ENCODE peak calls at places on chromosomes 1 and 21, in ten cellular contexts. One of them, this sample, is unnamed.

GRCh38 chr1:56204206-56204605 is 375.2 kb downstream of the PLPP3 start:
- DNase-seq in right atrium auricular region: no peak
- DNase-seq in thoracic aorta: no peak
- DNase-seq in fibroblast of lung: no peak
- DNase-seq in WERI-Rb-1: no peak
- DNase-seq in type B pancreatic cell: no peak
- DNase-seq in endothelial cell: no peak
- DNase-seq in MCF 10A: no peak
- DNase-seq in A549: no peak
- DNase-seq in upper lobe of right lung: no peak
- DNase-seq in this sample: no peak

GRCh38 chr1:17525996-17526686 is 13.4 kb upstream of the ARHGEF10L start:
- DNase-seq in thoracic aorta: no peak
- DNase-seq in fibroblast of lung: no peak
- DNase-seq in A549: no peak
- DNase-seq in right atrium auricular region: no peak
- DNase-seq in endothelial cell: no peak
- DNase-seq in type B pancreatic cell: no peak
- DNase-seq in MCF 10A: no peak
- DNase-seq in WERI-Rb-1: no peak
- DNase-seq in upper lobe of right lung: no peak
- DNase-seq in this sample: no peak

GRCh38 chr1:10107985-10108663 is 75.4 kb downstream of the UBE4B start:
- DNase-seq in right atrium auricular region: no peak
- DNase-seq in A549: no peak
- DNase-seq in upper lobe of right lung: no peak
- DNase-seq in endothelial cell: no peak
- DNase-seq in thoracic aorta: no peak
- DNase-seq in WERI-Rb-1: no peak
- DNase-seq in MCF 10A: peak; percentile 63
- DNase-seq in fibroblast of lung: peak; percentile 98
- DNase-seq in type B pancreatic cell: no peak
- DNase-seq in this sample: no peak

GRCh38 chr1:213474054-213474453 is 423.0 kb downstream of the RPS6KC1 start:
- DNase-seq in type B pancreatic cell: no peak
- DNase-seq in MCF 10A: peak; percentile 36
- DNase-seq in fibroblast of lung: no peak
- DNase-seq in A549: no peak
- DNase-seq in upper lobe of right lung: no peak
- DNase-seq in WERI-Rb-1: no peak
- DNase-seq in endothelial cell: no peak
- DNase-seq in thoracic aorta: no peak
- DNase-seq in right atrium auricular region: no peak
- DNase-seq in this sample: no peak

GRCh38 chr1:21669287-21670058 is at the start of gene RAP1GAP:
- DNase-seq in thoracic aorta: no peak
- DNase-seq in type B pancreatic cell: no peak
- DNase-seq in fibroblast of lung: no peak
- DNase-seq in A549: no peak
- DNase-seq in right atrium auricular region: no peak
- DNase-seq in WERI-Rb-1: peak; percentile 47
- DNase-seq in endothelial cell: peak; percentile 31
- DNase-seq in upper lobe of right lung: peak; percentile 78
- DNase-seq in MCF 10A: no peak
- DNase-seq in this sample: peak; percentile 82

GRCh38 chr1:240242601-240243144 is 151.0 kb downstream of the FMN2 start:
- DNase-seq in MCF 10A: peak; percentile 96
- DNase-seq in A549: no peak
- DNase-seq in right atrium auricular region: no peak
- DNase-seq in WERI-Rb-1: no peak
- DNase-seq in endothelial cell: no peak
- DNase-seq in upper lobe of right lung: no peak
- DNase-seq in thoracic aorta: no peak
- DNase-seq in type B pancreatic cell: no peak
- DNase-seq in fibroblast of lung: peak; percentile 84
- DNase-seq in this sample: no peak

GRCh38 chr1:59765036-59765730 is 49.6 kb upstream of the HOOK1 start:
- DNase-seq in thoracic aorta: no peak
- DNase-seq in right atrium auricular region: no peak
- DNase-seq in fibroblast of lung: no peak
- DNase-seq in WERI-Rb-1: peak; percentile 82
- DNase-seq in upper lobe of right lung: no peak
- DNase-seq in endothelial cell: no peak
- DNase-seq in type B pancreatic cell: no peak
- DNase-seq in A549: no peak
- DNase-seq in MCF 10A: peak; percentile 65
- DNase-seq in this sample: no peak

GRCh38 chr1:85481688-85482087 is 16.7 kb upstream of the DDAH1 start:
- DNase-seq in type B pancreatic cell: no peak
- DNase-seq in endothelial cell: no peak
- DNase-seq in right atrium auricular region: no peak
- DNase-seq in A549: no peak
- DNase-seq in upper lobe of right lung: no peak
- DNase-seq in thoracic aorta: no peak
- DNase-seq in MCF 10A: no peak
- DNase-seq in fibroblast of lung: no peak
- DNase-seq in WERI-Rb-1: no peak
- DNase-seq in this sample: no peak

GRCh38 chr1:89974701-89975470 is 20.0 kb upstream of the ZNF326 start:
- DNase-seq in type B pancreatic cell: no peak
- DNase-seq in A549: no peak
- DNase-seq in endothelial cell: no peak
- DNase-seq in fibroblast of lung: peak; percentile 90
- DNase-seq in right atrium auricular region: no peak
- DNase-seq in upper lobe of right lung: no peak
- DNase-seq in thoracic aorta: no peak
- DNase-seq in WERI-Rb-1: no peak
- DNase-seq in MCF 10A: peak; percentile 57
- DNase-seq in this sample: no peak

GRCh38 chr1:214440219-214440965 is 111.0 kb downstream of the PTPN14 start:
- DNase-seq in A549: no peak
- DNase-seq in endothelial cell: no peak
- DNase-seq in MCF 10A: peak; percentile 47
- DNase-seq in WERI-Rb-1: no peak
- DNase-seq in thoracic aorta: no peak
- DNase-seq in type B pancreatic cell: no peak
- DNase-seq in right atrium auricular region: no peak
- DNase-seq in fibroblast of lung: no peak
- DNase-seq in upper lobe of right lung: no peak
- DNase-seq in this sample: no peak

GRCh38 chr1:241641748-241642592 is 1.8 kb upstream of the CHML start:
- DNase-seq in thoracic aorta: no peak
- DNase-seq in WERI-Rb-1: no peak
- DNase-seq in MCF 10A: peak; percentile 90
- DNase-seq in fibroblast of lung: peak; percentile 66
- DNase-seq in endothelial cell: no peak
- DNase-seq in upper lobe of right lung: no peak
- DNase-seq in right atrium auricular region: no peak
- DNase-seq in A549: peak; percentile 59
- DNase-seq in type B pancreatic cell: no peak
- DNase-seq in this sample: no peak

GRCh38 chr21:44548922-44549321 is 2.4 kb downstream of the KRTAP10-2 start:
- DNase-seq in type B pancreatic cell: no peak
- DNase-seq in endothelial cell: no peak
- DNase-seq in A549: no peak
- DNase-seq in MCF 10A: no peak
- DNase-seq in fibroblast of lung: peak; percentile 9
- DNase-seq in WERI-Rb-1: no peak
- DNase-seq in right atrium auricular region: no peak
- DNase-seq in upper lobe of right lung: no peak
- DNase-seq in thoracic aorta: no peak
- DNase-seq in this sample: no peak

GRCh38 chr1:116764906-116765862 is 11.0 kb downstream of the CD2 start:
- DNase-seq in thoracic aorta: no peak
- DNase-seq in A549: no peak
- DNase-seq in type B pancreatic cell: no peak
- DNase-seq in right atrium auricular region: no peak
- DNase-seq in WERI-Rb-1: no peak
- DNase-seq in upper lobe of right lung: no peak
- DNase-seq in endothelial cell: no peak
- DNase-seq in fibroblast of lung: no peak
- DNase-seq in MCF 10A: no peak
- DNase-seq in this sample: no peak

GRCh38 chr1:116763116-116763786 is 9.0 kb downstream of the CD2 start:
- DNase-seq in WERI-Rb-1: no peak
- DNase-seq in right atrium auricular region: no peak
- DNase-seq in upper lobe of right lung: no peak
- DNase-seq in MCF 10A: no peak
- DNase-seq in A549: no peak
- DNase-seq in endothelial cell: no peak
- DNase-seq in fibroblast of lung: no peak
- DNase-seq in type B pancreatic cell: no peak
- DNase-seq in thoracic aorta: no peak
- DNase-seq in this sample: peak; percentile 46

GRCh38 chr1:116763787-116764465 is 9.7 kb downstream of the CD2 start:
- DNase-seq in upper lobe of right lung: no peak
- DNase-seq in type B pancreatic cell: no peak
- DNase-seq in MCF 10A: peak; percentile 47
- DNase-seq in right atrium auricular region: no peak
- DNase-seq in thoracic aorta: no peak
- DNase-seq in endothelial cell: peak; percentile 37
- DNase-seq in A549: peak; percentile 31
- DNase-seq in WERI-Rb-1: peak; percentile 31
- DNase-seq in fibroblast of lung: no peak
- DNase-seq in this sample: peak; percentile 55

GRCh38 chr1:116765962-116766361 is 11.7 kb downstream of the CD2 start:
- DNase-seq in endothelial cell: no peak
- DNase-seq in A549: no peak
- DNase-seq in type B pancreatic cell: no peak
- DNase-seq in fibroblast of lung: peak; percentile 19
- DNase-seq in upper lobe of right lung: no peak
- DNase-seq in MCF 10A: peak; percentile 82
- DNase-seq in WERI-Rb-1: no peak
- DNase-seq in thoracic aorta: no peak
- DNase-seq in right atrium auricular region: no peak
- DNase-seq in this sample: no peak

GRCh38 chr1:116764466-116764896 is 10.3 kb downstream of the CD2 start:
- DNase-seq in type B pancreatic cell: no peak
- DNase-seq in WERI-Rb-1: no peak
- DNase-seq in fibroblast of lung: no peak
- DNase-seq in MCF 10A: no peak
- DNase-seq in upper lobe of right lung: no peak
- DNase-seq in A549: no peak
- DNase-seq in thoracic aorta: no peak
- DNase-seq in endothelial cell: no peak
- DNase-seq in right atrium auricular region: no peak
- DNase-seq in this sample: no peak
- TF ChIP-seq CTCF in type B pancreatic cell: no peak
- TF ChIP-seq CTCF in WERI-Rb-1: no peak
- TF ChIP-seq CTCF in fibroblast of lung: no peak
- TF ChIP-seq CTCF in MCF 10A: no peak
- TF ChIP-seq CTCF in upper lobe of right lung: no peak
- TF ChIP-seq CTCF in A549: no peak
- TF ChIP-seq CTCF in thoracic aorta: no peak
- TF ChIP-seq CTCF in endothelial cell: no peak
- TF ChIP-seq CTCF in right atrium auricular region: no peak
- TF ChIP-seq CTCF in this sample: no peak

DNA sequence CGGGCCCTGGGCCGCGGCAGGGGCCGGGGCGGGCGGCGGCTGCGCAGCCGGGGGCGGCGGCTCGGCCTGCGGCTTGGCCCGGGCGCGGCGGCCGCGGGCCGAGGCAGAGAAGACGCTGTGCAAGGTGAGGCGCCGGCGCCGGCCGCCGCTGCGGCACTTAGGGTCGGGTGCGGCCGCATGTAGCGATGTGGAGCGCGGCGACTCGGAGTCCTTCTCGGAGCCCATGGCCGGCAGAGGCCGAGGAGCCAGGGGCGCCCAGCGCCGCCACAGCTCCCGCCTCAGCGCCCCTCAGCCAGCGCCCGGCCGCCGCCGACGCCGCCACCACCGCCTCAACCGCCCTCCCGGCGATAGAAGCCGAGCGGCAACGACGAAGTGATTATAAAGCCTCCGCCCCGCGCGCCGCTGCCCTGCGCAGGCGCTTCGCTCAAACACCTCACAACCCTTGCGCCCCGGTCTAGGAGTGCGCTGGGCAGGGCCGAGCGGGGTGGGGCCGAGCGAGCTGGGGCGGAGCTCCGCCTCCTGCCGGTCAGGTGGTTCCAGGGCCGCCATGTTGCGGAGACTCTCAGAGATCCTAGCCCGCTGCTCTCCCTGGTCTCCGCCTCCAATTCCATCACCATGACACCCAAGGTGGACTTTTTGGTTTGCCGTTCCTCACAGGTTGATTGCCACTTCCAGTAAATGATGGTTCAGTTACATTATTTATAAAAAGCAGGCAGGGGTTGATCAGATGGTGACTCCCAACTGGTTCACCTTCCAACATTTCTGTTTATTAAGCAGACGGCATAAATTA is at the start of gene RNF19B:
- DNase-seq in type B pancreatic cell: peak; percentile 97
- DNase-seq in WERI-Rb-1: peak; percentile 97
- DNase-seq in endothelial cell: peak; percentile 93
- DNase-seq in right atrium auricular region: peak; percentile 94
- DNase-seq in upper lobe of right lung: peak; percentile 98
- DNase-seq in thoracic aorta: peak; percentile 80
- DNase-seq in MCF 10A: peak; percentile 95
- DNase-seq in A549: peak; percentile 90
- DNase-seq in fibroblast of lung: peak; percentile 91
- DNase-seq in this sample: peak; percentile 100
- TF ChIP-seq CTCF in type B pancreatic cell: peak; percentile 17
- TF ChIP-seq CTCF in WERI-Rb-1: no peak
- TF ChIP-seq CTCF in endothelial cell: peak; percentile 62
- TF ChIP-seq CTCF in right atrium auricular region: peak; percentile 44
- TF ChIP-seq CTCF in upper lobe of right lung: no peak
- TF ChIP-seq CTCF in thoracic aorta: peak; percentile 39
- TF ChIP-seq CTCF in MCF 10A: no peak
- TF ChIP-seq CTCF in A549: no peak
- TF ChIP-seq CTCF in fibroblast of lung: no peak
- TF ChIP-seq CTCF in this sample: peak; percentile 49

GRCh38 chr21:37565530-37566223 is 199.1 kb downstream of the DYRK1A start:
- DNase-seq in right atrium auricular region: no peak
- DNase-seq in thoracic aorta: no peak
- DNase-seq in fibroblast of lung: peak; percentile 23
- DNase-seq in WERI-Rb-1: no peak
- DNase-seq in upper lobe of right lung: no peak
- DNase-seq in A549: no peak
- DNase-seq in type B pancreatic cell: no peak
- DNase-seq in endothelial cell: no peak
- DNase-seq in MCF 10A: peak; percentile 14
- DNase-seq in this sample: no peak
- TF ChIP-seq CTCF in right atrium auricular region: no peak
- TF ChIP-seq CTCF in thoracic aorta: no peak
- TF ChIP-seq CTCF in fibroblast of lung: no peak
- TF ChIP-seq CTCF in WERI-Rb-1: no peak
- TF ChIP-seq CTCF in upper lobe of right lung: no peak
- TF ChIP-seq CTCF in A549: no peak
- TF ChIP-seq CTCF in type B pancreatic cell: no peak
- TF ChIP-seq CTCF in endothelial cell: no peak
- TF ChIP-seq CTCF in MCF 10A: no peak
- TF ChIP-seq CTCF in this sample: no peak

DNA sequence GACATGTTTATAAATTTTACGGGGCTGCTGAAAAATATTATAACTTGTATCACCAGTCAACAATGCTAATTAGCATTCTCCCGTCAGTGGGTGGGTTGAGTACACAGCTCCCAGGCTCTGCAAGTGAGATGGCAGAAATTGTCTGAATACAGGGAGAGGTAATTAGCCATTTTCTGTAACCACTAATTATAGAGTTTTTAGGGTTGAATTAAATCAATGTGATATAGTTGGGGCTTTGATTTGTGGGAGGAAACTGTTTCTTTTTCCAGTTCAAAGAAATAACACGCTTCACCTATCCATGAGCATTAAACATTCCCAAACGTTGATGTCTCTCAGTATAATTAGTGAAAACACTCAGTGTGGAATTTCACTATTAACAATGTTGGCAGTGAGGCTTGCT is 1.4 kb downstream of the VANGL1 start:
- DNase-seq in endothelial cell: no peak
- DNase-seq in fibroblast of lung: no peak
- DNase-seq in MCF 10A: no peak
- DNase-seq in right atrium auricular region: no peak
- DNase-seq in thoracic aorta: no peak
- DNase-seq in WERI-Rb-1: no peak
- DNase-seq in upper lobe of right lung: no peak
- DNase-seq in A549: no peak
- DNase-seq in type B pancreatic cell: no peak
- DNase-seq in this sample: no peak
- TF ChIP-seq CTCF in endothelial cell: no peak
- TF ChIP-seq CTCF in fibroblast of lung: no peak
- TF ChIP-seq CTCF in MCF 10A: no peak
- TF ChIP-seq CTCF in right atrium auricular region: no peak
- TF ChIP-seq CTCF in thoracic aorta: no peak
- TF ChIP-seq CTCF in WERI-Rb-1: no peak
- TF ChIP-seq CTCF in upper lobe of right lung: no peak
- TF ChIP-seq CTCF in A549: no peak
- TF ChIP-seq CTCF in type B pancreatic cell: no peak
- TF ChIP-seq CTCF in this sample: no peak